ENCODE peak calls at places on chromosomes 16 and 17, in six cellular contexts. J is skeletal muscle cell; H is NCI-H146; L is HFFc6; A is astrocyte of the hippocampus; Y is CD4-positive, alpha-beta T cell. N is an unnamed sample.

GRCh38 chr17:66255112-66255511 is 25.9 kb upstream of the APOH start:
- DNase-seq in J (peak), H (peak), L (peak), A (peak), Y (no peak), N (no peak)

GRCh38 chr16:77581706-77582105 is 140.6 kb upstream of the NUDT7 start:
- DNase-seq in J (no peak), H (no peak), L (no peak), A (peak), Y (no peak), N (no peak)

GRCh38 chr16:15855704-15856003 is 1.2 kb downstream of the MYH11 start:
- DNase-seq in J (no peak), H (no peak), L (no peak), A (no peak), Y (no peak), N (no peak)

GRCh38 chr17:3754066-3754457 is 30.4 kb downstream of the HASPIN start:
- DNase-seq in J (no peak), H (no peak), L (no peak), A (no peak), Y (no peak), N (no peak)

GRCh38 chr17:81918762-81919545 is 978 bp upstream of the SIRT7 start:
- DNase-seq in J (no peak), H (no peak), L (no peak), A (no peak), Y (no peak), N (no peak)

GRCh38 chr16:1614226-1615102 is 2.3 kb downstream of the CRAMP1 start:
- DNase-seq in J (no peak), H (peak), L (peak), A (peak), Y (no peak), N (no peak)

GRCh38 chr16:88743693-88744519 is 37.6 kb downstream of the CTU2 start:
- DNase-seq in J (no peak), H (peak), L (peak), A (peak), Y (peak), N (peak)

GRCh38 chr16:80992676-80993292 is 13.9 kb downstream of the CMC2 start:
- DNase-seq in J (no peak), H (no peak), L (no peak), A (no peak), Y (no peak), N (no peak)

GRCh38 chr16:10613771-10614485 is 33.5 kb upstream of the EMP2 start:
- DNase-seq in J (no peak), H (no peak), L (no peak), A (no peak), Y (no peak), N (no peak)

GRCh38 chr16:80125677-80126076 is 415.1 kb upstream of the DYNLRB2 start:
- DNase-seq in J (no peak), H (no peak), L (no peak), A (no peak), Y (no peak), N (no peak)

GRCh38 chr16:87178977-87179376 is 138.2 kb downstream of the C16orf95 start:
- DNase-seq in J (no peak), H (no peak), L (peak), A (peak), Y (no peak), N (no peak)

GRCh38 chr17:59683283-59683682 is 23.9 kb downstream of the PTRH2 start:
- DNase-seq in J (no peak), H (no peak), L (no peak), A (no peak), Y (no peak), N (no peak)

GRCh38 chr17:45940826-45941225 is 46.5 kb downstream of the MAPT start:
- DNase-seq in J (no peak), H (no peak), L (no peak), A (no peak), Y (no peak), N (no peak)

GRCh38 chr17:80770881-80771611 is 220.6 kb upstream of the CHMP6 start:
- DNase-seq in J (no peak), H (peak), L (no peak), A (no peak), Y (no peak), N (no peak)

GRCh38 chr17:21304091-21304490 is 19.6 kb downstream of the MAP2K3 start:
- DNase-seq in J (no peak), H (no peak), L (no peak), A (no peak), Y (no peak), N (no peak)

GRCh38 chr16:87700406-87701065 is 65.2 kb downstream of the KLHDC4 start:
- DNase-seq in J (no peak), H (no peak), L (no peak), A (no peak), Y (no peak), N (no peak)

GRCh38 chr17:57050303-57050702 is 34.7 kb upstream of the AKAP1 start:
- DNase-seq in J (no peak), H (no peak), L (no peak), A (no peak), Y (no peak), N (no peak)

GRCh38 chr17:64095144-64095882 is 34.6 kb downstream of the ERN1 start:
- DNase-seq in J (no peak), H (peak), L (no peak), A (no peak), Y (no peak), N (no peak)

GRCh38 chr16:27432600-27432957 is 30.6 kb downstream of the IL21R start:
- DNase-seq in J (peak), H (no peak), L (peak), A (peak), Y (no peak), N (peak)

GRCh38 chr17:11644265-11645212 is 46.3 kb downstream of the DNAH9 start:
- DNase-seq in J (peak), H (peak), L (peak), A (peak), Y (no peak), N (no peak)

GRCh38 chr16:68744744-68745280 is 7.7 kb downstream of the CDH1 start:
- DNase-seq in J (no peak), H (peak), L (peak), A (peak), Y (no peak), N (no peak)

GRCh38 chr16:9630985-9631384 is 539.5 kb downstream of the HAPSTR1 start:
- DNase-seq in J (no peak), H (no peak), L (no peak), A (no peak), Y (no peak), N (no peak)

GRCh38 chr16:4460936-4461249 is 13.5 kb downstream of the NMRAL1 start:
- DNase-seq in J (no peak), H (no peak), L (no peak), A (no peak), Y (no peak), N (no peak)

GRCh38 chr17:27783951-27784350 is 16.4 kb downstream of the NOS2 start:
- DNase-seq in J (no peak), H (no peak), L (peak), A (peak), Y (no peak), N (no peak)

GRCh38 chr16:79997257-79997656 is 396.7 kb upstream of the MAF start:
- DNase-seq in J (no peak), H (no peak), L (peak), A (peak), Y (no peak), N (no peak)

GRCh38 chr16:89189358-89190025 is 10.8 kb downstream of the SLC22A31 start:
- DNase-seq in J (no peak), H (no peak), L (no peak), A (no peak), Y (no peak), N (no peak)

GRCh38 chr17:7042507-7043194 is 1.2 kb downstream of the SLC16A11 start:
- DNase-seq in J (no peak), H (no peak), L (no peak), A (no peak), Y (no peak), N (no peak)

GRCh38 chr17:72618018-72618509 is 474.4 kb downstream of the SLC39A11 start:
- DNase-seq in J (no peak), H (peak), L (no peak), A (no peak), Y (peak), N (no peak)

GRCh38 chr17:81423698-81424071 is 28.4 kb downstream of the BAHCC1 start:
- DNase-seq in J (no peak), H (no peak), L (no peak), A (no peak), Y (no peak), N (no peak)

GRCh38 chr17:45013021-45013997 is 38.1 kb downstream of the DCAKD start:
- DNase-seq in J (no peak), H (peak), L (no peak), A (no peak), Y (no peak), N (no peak)

GRCh38 chr17:34859652-34860051 is 101.6 kb downstream of the CCT6B start:
- DNase-seq in J (no peak), H (no peak), L (no peak), A (no peak), Y (no peak), N (no peak)

GRCh38 chr16:17451835-17452234 is 18.9 kb downstream of the XYLT1 start:
- DNase-seq in J (no peak), H (no peak), L (no peak), A (no peak), Y (no peak), N (no peak)

GRCh38 chr17:2900842-2901241 is 104.6 kb downstream of the RAP1GAP2 start:
- DNase-seq in J (no peak), H (no peak), L (no peak), A (no peak), Y (no peak), N (no peak)

GRCh38 chr17:64443086-64443760 is 5.7 kb upstream of the MILR1 start:
- DNase-seq in J (no peak), H (no peak), L (no peak), A (no peak), Y (no peak), N (no peak)